ENCODE peak calls at places on chromosomes 16 and 17, in five cellular contexts. B is stimulated activated effector memory CD8-positive, alpha-beta T cell treated with anti-CD3 and anti-CD28 coated beads, Interleukin-12 subunit alpha, Interleukin-12 subunit beta, amount 100 ng/mL, for 72 hours; O is adrenal gland; Q is fibroblast of pulmonary artery; K is activated naive CD4-positive, alpha-beta T cell. M is an unnamed sample.

GRCh38 chr17:41483991-41484826 is 3.3 kb upstream of the KRT35 start:
- DNase-seq in B (no peak), O (no peak), Q (no peak), K (no peak), M (no peak)

GRCh38 chr16:73170587-73170986 is 122.7 kb upstream of the ZFHX3 start:
- DNase-seq in K (no peak), B (no peak), Q (no peak), O (no peak), M (no peak)

GRCh38 chr17:62892870-62893338 is 73.1 kb upstream of the TANC2 start:
- DNase-seq in B (no peak), O (peak), K (no peak), Q (peak), M (no peak)

GRCh38 chr16:31110106-31111034 is 2.2 kb downstream of the BCKDK start:
- DNase-seq in B (no peak), O (no peak), K (no peak), Q (no peak), M (peak)

GRCh38 chr17:49621946-49622529 is 46.4 kb downstream of the NXPH3 start:
- DNase-seq in O (no peak), K (no peak), Q (no peak), B (no peak), M (no peak)

GRCh38 chr17:66302761-66303626 is 581 bp downstream of the PRKCA start:
- DNase-seq in Q (peak), K (no peak), B (peak), O (peak), M (peak)

GRCh38 chr17:8162997-8163977 is 539 bp upstream of the VAMP2 start:
- DNase-seq in Q (no peak), O (peak), B (peak), K (no peak), M (peak)

GRCh38 chr17:61124562-61124961 is 275.1 kb upstream of the TBX2 start:
- DNase-seq in B (no peak), O (no peak), Q (no peak), K (no peak), M (no peak)

M was measured in left lobe of liver.